ENCODE peak calls at places on chromosomes 2 and 18, in four cellular contexts. M is K562, B is HepG2, D is GM12878. K is an unnamed sample.

GRCh38 chr2:205270689-205271088 is 411.6 kb upstream of the NRP2 start:
- DNase-seq in B (peak; percentile 47), M (no peak), D (no peak), K (no peak)

GRCh38 chr18:28408528-28408927 is 231.6 kb upstream of the CDH2 start:
- DNase-seq in D (no peak), M (no peak), B (no peak), K (no peak)

GRCh38 chr18:13399511-13399910 is 181.0 kb downstream of the LDLRAD4 start:
- DNase-seq in M (no peak), B (no peak), D (no peak), K (no peak)

GRCh38 chr2:25894135-25894830 is 16.0 kb upstream of the ASXL2 start:
- DNase-seq in M (no peak), B (peak; percentile 49), D (no peak), K (no peak)

GRCh38 chr2:116832148-116832547 is 982.3 kb upstream of the DDX18 start:
- DNase-seq in D (no peak), B (no peak), M (no peak), K (no peak)

GRCh38 chr18:56647071-56647470 is 4.1 kb upstream of the WDR7 start:
- DNase-seq in B (no peak), D (no peak), M (no peak), K (no peak)

GRCh38 chr2:121000804-121001203 is 265.1 kb downstream of the GLI2 start:
- DNase-seq in M (no peak), D (no peak), B (no peak), K (no peak)

GRCh38 chr2:181420259-181421130 is 36.7 kb upstream of the ITGA4 start:
- DNase-seq in D (no peak), B (no peak), M (no peak), K (no peak)

GRCh38 chr2:222671259-222672067 is at the start of gene MOGAT1:
- DNase-seq in M (no peak), B (peak; percentile 71), D (no peak), K (peak; percentile 77)

GRCh38 chr18:76771132-76771824 is 51.1 kb upstream of the ZNF236 start:
- DNase-seq in D (no peak), B (peak; percentile 73), M (no peak), K (no peak)

GRCh38 chr2:111712940-111713339 is 171.1 kb downstream of the ANAPC1 start:
- DNase-seq in D (no peak), B (no peak), M (no peak), K (no peak)

DNA sequence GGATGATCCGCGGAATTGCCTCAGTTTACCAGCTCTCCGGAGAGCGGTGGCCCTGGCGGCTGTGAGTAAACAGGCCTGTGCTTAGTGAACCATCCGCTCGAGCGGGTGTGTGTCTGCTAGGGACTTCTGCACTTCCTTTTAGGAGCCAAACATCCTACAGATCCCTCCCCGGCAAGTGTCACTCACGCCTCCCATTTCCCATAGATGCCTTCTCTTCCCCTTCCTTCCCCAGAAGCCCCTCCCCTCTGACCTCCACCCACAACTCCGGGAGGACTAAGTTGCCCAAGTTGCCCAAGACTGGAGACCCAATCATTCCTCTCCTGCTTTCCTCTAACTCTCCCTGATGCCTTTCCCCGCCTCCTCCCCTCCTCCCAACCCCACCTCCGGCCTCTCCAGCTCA is 2.9 kb downstream of the C1QL2 start:
- DNase-seq in M (no peak), D (no peak), B (no peak), K (peak; percentile 76)
- TF ChIP-seq CBFB in M (no peak), D (no peak), B (no peak), K (no peak)

GRCh38 chr2:150169230-150169629 is 318.2 kb downstream of the RND3 start:
- DNase-seq in M (no peak), B (no peak), D (no peak), K (no peak)

GRCh38 chr2:150165479-150165878 is 322.0 kb downstream of the RND3 start:
- DNase-seq in B (no peak), D (no peak), M (no peak), K (no peak)

GRCh38 chr2:150165988-150166965 is 321.2 kb downstream of the RND3 start:
- DNase-seq in B (peak; percentile 12), M (peak; percentile 38), D (no peak), K (no peak)

GRCh38 chr2:150168596-150168995 is 318.9 kb downstream of the RND3 start:
- DNase-seq in B (no peak), D (no peak), M (no peak), K (no peak)

GRCh38 chr2:150167711-150168110 is 319.8 kb downstream of the RND3 start:
- DNase-seq in M (peak; percentile 50), B (no peak), D (peak; percentile 30), K (no peak)
- TF ChIP-seq CREB1 in M (no peak), B (no peak), D (no peak), K (no peak)

DNA sequence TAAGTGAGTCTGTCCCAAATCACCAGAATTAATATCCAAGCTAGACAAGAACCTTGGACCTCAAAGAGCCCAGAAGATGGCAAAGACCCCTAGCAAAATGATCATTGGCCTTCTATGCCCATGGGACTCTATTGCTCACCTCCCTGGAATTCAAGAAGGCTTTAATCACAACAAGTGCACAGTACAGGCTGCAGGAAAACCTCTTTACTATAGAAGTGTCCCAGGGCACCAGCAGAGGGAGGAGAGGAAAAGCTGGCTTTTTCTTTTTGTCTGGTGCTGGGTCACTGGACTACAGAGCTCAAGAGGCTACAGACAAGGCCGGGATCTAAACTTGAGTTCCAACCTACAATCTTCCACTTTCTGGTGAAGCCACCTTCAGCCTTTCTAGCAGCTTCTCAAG is 88.3 kb upstream of the PPP1CB start:
- DNase-seq in B (peak; percentile 51), D (no peak), M (no peak), K (no peak)
- TF ChIP-seq CBFB in B (no peak), D (no peak), M (no peak), K (no peak)

GRCh38 chr2:2573658-2574293 is 242.7 kb upstream of the MYT1L start:
- DNase-seq in D (peak; percentile 13), B (peak; percentile 3), M (no peak), K (no peak)
- TF ChIP-seq CREB1 in D (peak; percentile 89), B (no peak), M (peak; percentile 99), K (no peak)

DNA sequence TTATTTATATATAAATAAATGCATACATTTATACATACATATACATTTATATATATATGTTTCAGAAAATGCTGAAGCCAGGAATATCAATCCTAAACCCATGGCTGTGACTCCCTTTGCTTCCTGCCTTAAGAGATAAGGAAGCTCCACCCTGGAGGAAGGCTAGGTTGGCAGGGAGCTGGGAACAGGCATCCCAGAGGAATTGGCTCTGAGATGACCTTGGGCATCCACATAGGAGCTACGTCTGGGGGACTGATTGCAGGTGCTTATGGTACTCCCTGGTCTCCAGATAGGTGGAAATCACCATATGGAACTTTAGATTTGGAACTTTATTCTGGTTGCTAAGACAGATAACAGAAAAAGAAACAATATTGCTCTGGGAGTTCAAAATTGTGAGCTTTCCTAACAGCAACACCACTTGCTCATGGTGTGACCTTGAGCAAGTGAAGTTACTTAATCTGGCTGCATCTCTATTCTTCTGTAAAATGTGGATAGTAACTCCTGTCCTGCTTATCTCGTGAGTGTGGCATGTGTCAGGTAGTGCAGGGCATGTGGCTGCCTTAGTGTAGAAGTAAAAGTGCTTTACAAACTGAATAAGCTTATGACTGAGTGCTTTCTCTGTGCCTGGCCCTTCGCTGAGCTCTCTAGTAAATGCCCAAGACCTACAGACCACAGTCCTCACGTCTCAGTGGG is 341.0 kb downstream of the MEIS1 start:
- DNase-seq in M (no peak), D (no peak), B (no peak), K (no peak)
- TF ChIP-seq CBFB in M (no peak), D (no peak), B (no peak), K (no peak)

DNA sequence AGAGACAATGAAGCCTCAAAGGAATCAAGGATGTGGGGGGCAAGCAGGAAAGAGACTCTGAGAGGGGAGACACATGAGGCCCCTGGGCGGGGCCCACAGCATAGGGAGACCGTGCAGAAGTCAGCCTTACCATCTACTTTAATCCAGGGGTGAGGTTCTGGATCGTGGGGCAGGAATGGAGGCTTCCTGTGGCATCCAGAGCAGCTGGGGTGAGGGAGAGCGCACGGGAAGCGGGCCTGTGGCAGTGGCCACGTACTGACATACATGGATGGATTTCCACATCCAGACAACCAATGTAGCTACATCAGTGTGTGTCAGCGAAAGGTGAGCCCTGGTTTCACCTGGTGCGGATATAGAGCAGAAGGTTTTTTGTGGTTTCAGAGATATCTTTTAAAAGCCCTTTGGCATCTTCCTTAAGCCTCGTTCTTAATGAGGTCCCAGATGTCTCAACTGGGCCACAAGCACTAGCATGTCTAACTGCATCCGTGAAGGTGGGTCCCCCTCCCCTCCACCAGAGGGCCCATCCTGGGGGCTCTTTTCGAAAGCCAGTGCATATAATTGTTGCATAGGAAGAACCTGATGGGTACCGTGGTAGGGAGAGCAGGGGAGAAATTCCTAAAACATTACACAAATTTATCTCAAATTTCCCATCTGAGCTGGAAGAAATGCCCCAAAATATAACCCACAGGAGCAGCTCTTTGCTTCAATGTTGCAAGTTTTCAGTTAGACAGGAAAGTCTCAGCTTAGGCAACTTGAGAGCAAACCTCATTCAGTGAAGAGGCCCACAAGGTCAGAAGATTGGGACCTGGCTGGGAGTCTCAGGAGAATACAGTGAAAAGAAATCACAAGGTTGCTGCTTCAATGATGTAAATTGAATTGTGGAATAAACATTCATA is 90.9 kb downstream of the SP3 start:
- DNase-seq in M (no peak), B (no peak), D (no peak), K (no peak)
- TF ChIP-seq CREB1 in M (no peak), B (no peak), D (no peak), K (no peak)

DNA sequence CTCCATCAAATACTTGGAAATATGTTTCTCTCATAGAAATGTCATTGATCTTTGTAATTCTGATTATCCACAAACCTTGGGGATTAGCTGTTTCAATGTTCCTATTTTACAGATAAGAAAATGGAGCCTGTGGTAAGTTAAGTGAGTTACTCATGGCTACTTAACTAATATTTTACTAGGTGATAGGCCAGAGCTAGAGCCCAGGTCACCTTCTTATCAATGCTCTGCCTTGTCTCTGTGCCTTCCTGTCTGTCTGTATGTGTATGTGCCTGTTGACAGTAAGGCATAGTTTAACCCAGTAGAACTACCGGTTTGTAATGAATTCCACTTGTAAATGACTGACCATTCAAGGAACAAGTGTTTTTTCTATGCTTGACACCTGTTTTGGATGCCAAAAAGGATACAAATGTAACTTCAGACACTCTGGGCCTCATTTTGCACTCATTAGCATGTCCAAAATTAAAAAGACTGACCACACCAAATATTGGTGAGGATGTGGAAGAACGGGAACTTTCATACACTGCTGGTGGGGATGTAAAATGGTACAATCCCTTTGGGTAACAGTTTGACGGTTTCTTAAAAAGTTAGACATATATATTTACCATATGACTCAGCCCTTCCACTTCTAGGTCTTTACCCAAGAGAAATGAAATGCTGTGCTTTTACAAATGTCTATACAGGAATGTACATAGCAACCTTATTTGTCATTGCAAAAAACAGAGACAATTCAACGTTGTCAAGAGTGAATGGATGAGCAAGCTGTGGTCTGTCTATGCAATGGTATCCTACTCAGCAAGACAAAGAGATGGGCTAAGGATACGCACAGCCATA is 19.6 kb upstream of the IL1A start:
- DNase-seq in M (peak; percentile 43), B (peak; percentile 92), D (no peak), K (no peak)
- TF ChIP-seq CBFB in M (no peak), B (no peak), D (peak; percentile 34), K (no peak)

K was measured in WTC11.